ENCODE peak calls at places on chromosome 20, in five cellular contexts. Z is psoas muscle, S is lower lobe of right lung, W is ascending aorta, B is uterus. K is an unnamed sample.

GRCh38 chr20:38290829-38291581 is 13.0 kb upstream of the BPI start:
- DNase-seq in Z (peak; percentile 65), S (no peak), W (peak; percentile 64), B (peak; percentile 51), K (no peak)

GRCh38 chr20:23303325-23304102 is 47.1 kb upstream of the NXT1 start:
- DNase-seq in Z (no peak), S (no peak), W (no peak), B (no peak), K (no peak)

GRCh38 chr20:20897922-20898321 is 185.5 kb upstream of the RALGAPA2 start:
- DNase-seq in Z (no peak), S (no peak), W (no peak), B (no peak), K (no peak)

GRCh38 chr20:62136283-62137091 is 6.7 kb downstream of the PSMA7 start:
- DNase-seq in Z (peak; percentile 83), S (peak; percentile 80), W (peak; percentile 84), B (peak; percentile 61), K (peak; percentile 69)

GRCh38 chr20:47929368-47930115 is 144.3 kb upstream of the SULF2 start:
- DNase-seq in Z (no peak), S (no peak), W (peak; percentile 76), B (no peak), K (no peak)

GRCh38 chr20:50146732-50147662 is 6.5 kb downstream of the PEDS1 start:
- DNase-seq in Z (peak; percentile 66), S (peak; percentile 69), W (no peak), B (no peak), K (peak; percentile 94)

GRCh38 chr20:50580016-50580747 is 70.0 kb downstream of the PTPN1 start:
- DNase-seq in Z (peak; percentile 88), S (peak; percentile 60), W (peak; percentile 85), B (peak; percentile 74), K (peak; percentile 34)

GRCh38 chr20:10487354-10488115 is 52.4 kb downstream of the SLX4IP start:
- DNase-seq in Z (no peak), S (no peak), W (no peak), B (no peak), K (no peak)

GRCh38 chr20:35697696-35698297 is 1.4 kb downstream of the NFS1 start:
- DNase-seq in Z (no peak), S (no peak), W (peak; percentile 62), B (no peak), K (no peak)

GRCh38 chr20:4817230-4817671 is 95.5 kb downstream of the PRND start:
- DNase-seq in Z (no peak), S (no peak), W (no peak), B (no peak), K (no peak)

GRCh38 chr20:59696476-59696875 is 92.1 kb downstream of the PHACTR3 start:
- DNase-seq in Z (no peak), S (no peak), W (no peak), B (no peak), K (no peak)

GRCh38 chr20:31565699-31566331 is 39.3 kb upstream of the ID1 start:
- DNase-seq in Z (no peak), S (no peak), W (no peak), B (no peak), K (no peak)

GRCh38 chr20:22901921-22902320 is 133.2 kb upstream of the SSTR4 start:
- DNase-seq in Z (no peak), S (no peak), W (no peak), B (no peak), K (no peak)

DNA sequence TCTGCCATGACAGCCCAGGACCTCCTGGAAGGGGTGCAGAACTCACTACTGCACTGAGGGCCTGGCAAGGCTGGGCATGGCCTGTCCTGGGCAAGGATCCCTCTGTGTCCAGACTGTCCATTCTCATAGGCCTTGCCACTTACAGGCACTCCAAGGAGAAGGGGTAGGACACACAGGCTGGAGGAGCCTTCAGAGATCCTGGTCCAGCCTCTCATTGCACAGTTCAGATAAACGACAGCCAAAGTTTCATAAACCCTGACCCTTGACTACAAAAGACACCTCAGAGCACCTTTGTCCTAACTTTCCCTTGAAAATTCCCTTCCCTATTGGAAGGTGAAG is 19.6 kb downstream of the TGM3 start:
- DNase-seq in Z (no peak), S (no peak), W (no peak), B (no peak), K (no peak)
- H3K27me3 ChIP-seq in Z (no peaks in the 10 kb centered on the region), S (no peaks in the 10 kb centered on the region), W (no peaks in the 10 kb centered on the region), B (no peaks in the 10 kb centered on the region), K (no peaks in the 10 kb centered on the region)

GRCh38 chr20:56627122-56628014 is 1.7 kb upstream of the TFAP2C start:
- DNase-seq in Z (no peak), S (no peak), W (no peak), B (no peak), K (no peak)
- H3K4me3 ChIP-seq in Z (peak overlapping the region; percentile 56), S (peak overlapping the region; percentile 64), W (peak overlapping the region; percentile 61), B (no peak overlapping the region), K (no peak overlapping the region)

GRCh38 chr20:17963114-17963897 is 5.3 kb downstream of the SNX5 start:
- DNase-seq in Z (no peak), S (no peak), W (no peak), B (no peak), K (no peak)

GRCh38 chr20:17965042-17965697 is 3.4 kb downstream of the SNX5 start:
- DNase-seq in Z (no peak), S (no peak), W (no peak), B (no peak), K (no peak)

GRCh38 chr20:17964632-17965031 is 4.0 kb downstream of the SNX5 start:
- DNase-seq in Z (no peak), S (no peak), W (no peak), B (no peak), K (no peak)

GRCh38 chr20:17961600-17961965 is 7.0 kb downstream of the SNX5 start:
- DNase-seq in Z (no peak), S (no peak), W (no peak), B (no peak), K (no peak)

GRCh38 chr20:17964073-17964472 is 4.5 kb downstream of the SNX5 start:
- DNase-seq in Z (no peak), S (no peak), W (no peak), B (no peak), K (no peak)
- H3K36me3 ChIP-seq in Z (no peaks in the 10 kb centered on the region), S (no peaks in the 10 kb centered on the region), W (no peaks in the 10 kb centered on the region), B (no peaks in the 10 kb centered on the region), K (no peaks in the 10 kb centered on the region)

GRCh38 chr20:57313230-57313629 is 16.4 kb upstream of the SPO11 start:
- DNase-seq in Z (no peak), S (no peak), W (no peak), B (no peak), K (no peak)
- H3K27me3 ChIP-seq in Z (no peaks in the 10 kb centered on the region), S (peaks cover 16% of the 10 kb centered on the region), W (no peaks in the 10 kb centered on the region), B (no peaks in the 10 kb centered on the region), K (no peaks in the 10 kb centered on the region)

DNA sequence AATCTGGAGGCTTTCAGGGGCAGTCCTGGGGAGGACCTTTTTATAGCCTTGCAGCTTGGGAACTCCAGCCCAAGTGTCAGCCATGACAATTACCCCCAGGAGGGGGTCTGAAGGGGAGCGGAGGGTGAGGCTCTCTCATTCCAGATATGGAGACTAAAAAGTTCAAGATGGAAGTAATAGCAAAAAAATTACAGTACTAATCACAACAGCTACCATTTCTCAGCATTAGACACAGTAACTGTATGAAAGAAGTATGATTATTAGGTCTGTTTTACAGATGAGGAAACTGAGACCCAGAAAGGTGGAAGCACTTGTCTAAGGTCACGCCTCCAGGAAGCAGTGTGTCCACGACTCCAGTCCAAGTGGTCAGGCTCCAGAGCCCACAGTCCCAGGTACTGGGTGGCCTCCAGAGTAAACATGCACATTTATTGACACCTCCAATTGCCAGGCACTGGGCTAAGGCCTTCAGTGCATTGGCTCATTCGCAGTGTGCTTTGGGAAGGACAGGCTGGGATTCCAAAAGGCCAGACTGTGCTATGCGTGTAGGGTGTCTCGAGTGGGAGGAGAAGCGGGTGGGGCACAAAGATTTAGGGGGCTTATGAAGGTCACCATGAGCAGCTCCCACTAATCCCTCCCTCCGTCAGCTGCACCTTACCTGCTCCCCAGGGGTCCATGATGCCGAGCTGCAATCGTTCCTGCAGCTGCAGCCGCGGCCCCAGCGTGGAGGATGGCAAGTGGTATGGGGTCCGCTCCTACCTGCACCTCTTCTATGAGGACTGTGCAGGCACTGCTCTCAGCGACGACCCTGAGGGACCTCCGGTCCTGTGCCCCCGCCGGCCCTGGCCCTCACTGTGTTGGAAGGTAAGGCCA is 2.3 kb downstream of the NRSN2 start:
- DNase-seq in Z (no peak), S (no peak), W (no peak), B (no peak), K (no peak)
- H3K4me3 ChIP-seq in Z (no peak overlapping the region), S (no peak overlapping the region), W (no peak overlapping the region), B (no peak overlapping the region), K (no peak overlapping the region)